ENCODE peak calls at places on chromosomes 12 and 14, in eight cellular contexts. B, O, V, N, G, J, F and T are unnamed samples.

GRCh38 chr12:103929051-103929908 is 930 bp upstream of the HSP90B1 start:
- DNase-seq in B (peak), O (peak), V (peak), N (peak), G (peak), J (peak), F (peak), T (peak)

GRCh38 chr12:69501154-69501895 is 31.1 kb downstream of the FRS2 start:
- DNase-seq in B (no peak), O (peak), V (peak), N (no peak), G (no peak), J (no peak), F (no peak), T (no peak)

GRCh38 chr12:79549531-79550271 is 141.1 kb downstream of the PAWR start:
- DNase-seq in B (no peak), O (peak), V (no peak), N (no peak), G (no peak), J (no peak), F (no peak), T (no peak)

GRCh38 chr12:127670294-127670693 is 596.7 kb upstream of the TMEM132C start:
- DNase-seq in B (no peak), O (no peak), V (no peak), N (no peak), G (no peak), J (no peak), F (no peak), T (no peak)

GRCh38 chr14:53630336-53630735 is 326.3 kb downstream of the BMP4 start:
- DNase-seq in B (no peak), O (no peak), V (no peak), N (no peak), G (no peak), J (no peak), F (no peak), T (no peak)

GRCh38 chr12:76915381-76916169 is 36.8 kb upstream of the CSRP2 start:
- DNase-seq in B (no peak), O (no peak), V (peak), N (no peak), G (no peak), J (no peak), F (no peak), T (no peak)

GRCh38 chr12:106954462-106955376 is 988 bp upstream of the TMEM263 start:
- DNase-seq in B (no peak), O (peak), V (no peak), N (peak), G (peak), J (peak), F (peak), T (peak)

GRCh38 chr12:49651855-49652254 is 28.5 kb downstream of the PRPF40B start:
- DNase-seq in B (no peak), O (no peak), V (no peak), N (no peak), G (no peak), J (no peak), F (no peak), T (no peak)

GRCh38 chr14:37610945-37611523 is 15.6 kb downstream of the TTC6 start:
- DNase-seq in B (no peak), O (no peak), V (no peak), N (no peak), G (no peak), J (no peak), F (no peak), T (peak)

GRCh38 chr14:93089501-93090269 is 26.0 kb downstream of the ITPK1 start:
- DNase-seq in B (no peak), O (no peak), V (no peak), N (no peak), G (no peak), J (no peak), F (no peak), T (no peak)

GRCh38 chr12:125696044-125696443 is 630.8 kb downstream of the AACS start:
- DNase-seq in B (no peak), O (no peak), V (no peak), N (no peak), G (no peak), J (no peak), F (no peak), T (peak)

GRCh38 chr12:48185181-48185919 is 1.9 kb downstream of the CCDC184 start:
- DNase-seq in B (no peak), O (no peak), V (no peak), N (peak), G (no peak), J (no peak), F (no peak), T (peak)

GRCh38 chr14:75783184-75783583 is 122.1 kb downstream of the TTLL5 start:
- DNase-seq in B (no peak), O (no peak), V (no peak), N (no peak), G (no peak), J (no peak), F (no peak), T (no peak)

GRCh38 chr14:50726372-50727107 is 58.4 kb upstream of the SAV1 start:
- DNase-seq in B (peak), O (peak), V (peak), N (no peak), G (no peak), J (no peak), F (no peak), T (no peak)

GRCh38 chr14:44438936-44439335 is 68.1 kb downstream of the FSCB start:
- DNase-seq in B (no peak), O (no peak), V (no peak), N (no peak), G (no peak), J (no peak), F (no peak), T (no peak)

GRCh38 chr12:116916122-116916521 is 5.4 kb downstream of the FBXW8 start:
- DNase-seq in B (no peak), O (peak), V (peak), N (no peak), G (no peak), J (no peak), F (no peak), T (no peak)

GRCh38 chr12:123232472-123232806 is 502 bp downstream of the MPHOSPH9 start:
- DNase-seq in B (no peak), O (no peak), V (peak), N (no peak), G (no peak), J (no peak), F (no peak), T (no peak)

GRCh38 chr12:92134638-92135274 is 10.9 kb downstream of the BTG1 start:
- DNase-seq in B (peak), O (peak), V (peak), N (no peak), G (no peak), J (no peak), F (no peak), T (no peak)

GRCh38 chr12:107064243-107064642 is 29.1 kb downstream of the CRY1 start:
- DNase-seq in B (no peak), O (no peak), V (no peak), N (no peak), G (no peak), J (no peak), F (no peak), T (no peak)

GRCh38 chr12:112439769-112440168 is 21.0 kb downstream of the PTPN11 start:
- DNase-seq in B (no peak), O (no peak), V (no peak), N (no peak), G (no peak), J (no peak), F (no peak), T (no peak)

GRCh38 chr12:115660211-115660805 is 617.2 kb downstream of the MED13L start:
- DNase-seq in B (peak), O (no peak), V (peak), N (no peak), G (no peak), J (peak), F (no peak), T (no peak)

GRCh38 chr12:76777765-76778216 is 13.9 kb downstream of the ZDHHC17 start:
- DNase-seq in B (no peak), O (no peak), V (no peak), N (no peak), G (no peak), J (no peak), F (no peak), T (peak)

GRCh38 chr12:32183646-32184045 is 77.0 kb downstream of the BICD1 start:
- DNase-seq in B (no peak), O (peak), V (peak), N (no peak), G (no peak), J (no peak), F (no peak), T (peak)

GRCh38 chr14:104143521-104144452 is 5.4 kb downstream of the KIF26A start:
- DNase-seq in B (no peak), O (no peak), V (no peak), N (peak), G (peak), J (no peak), F (no peak), T (no peak)

GRCh38 chr12:50315803-50316202 is 32.5 kb upstream of the LIMA1 start:
- DNase-seq in B (no peak), O (no peak), V (no peak), N (no peak), G (no peak), J (no peak), F (no peak), T (no peak)

GRCh38 chr14:80679273-80679672 is 262.3 kb downstream of the CEP128 start:
- DNase-seq in B (no peak), O (no peak), V (no peak), N (no peak), G (no peak), J (no peak), F (no peak), T (no peak)

GRCh38 chr12:124566181-124567034 is 1.0 kb downstream of the NCOR2 start:
- DNase-seq in B (peak), O (peak), V (peak), N (peak), G (peak), J (peak), F (peak), T (peak)

GRCh38 chr14:101933209-101933608 is 31.2 kb upstream of the DYNC1H1 start:
- DNase-seq in B (no peak), O (no peak), V (no peak), N (no peak), G (no peak), J (no peak), F (no peak), T (no peak)

GRCh38 chr14:105384605-105385321 is 13.6 kb upstream of the TEX22 start:
- DNase-seq in B (no peak), O (no peak), V (no peak), N (no peak), G (no peak), J (peak), F (no peak), T (no peak)
- TF ChIP-seq CTCF in B (no peak), O (no peak), V (no peak), N (no peak), G (no peak), J (no peak), F (no peak), T (no peak)

DNA sequence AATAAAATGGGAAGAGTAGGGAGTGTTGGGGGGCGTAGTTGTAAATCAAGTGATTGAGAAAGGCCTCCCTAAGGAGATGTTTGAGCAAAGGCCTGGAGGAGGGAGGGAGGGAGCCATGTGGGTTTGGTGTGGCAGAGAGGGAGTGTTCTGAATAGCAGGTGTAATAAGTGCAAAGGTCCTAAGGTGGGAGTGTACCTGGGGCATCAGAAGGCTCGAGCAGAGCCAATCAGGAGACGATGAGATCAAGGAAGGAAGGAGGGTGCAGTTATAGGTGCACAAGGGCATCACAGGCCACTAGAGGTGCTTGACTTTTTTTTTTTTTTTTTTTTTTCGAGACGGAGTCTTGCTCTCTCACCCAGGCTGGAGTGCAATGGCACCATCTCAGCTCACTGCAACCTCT is 77.9 kb upstream of the PLXNC1 start:
- DNase-seq in B (no peak), O (no peak), V (no peak), N (no peak), G (no peak), J (no peak), F (no peak), T (no peak)
- TF ChIP-seq CTCF in B (no peak), O (no peak), V (no peak), N (no peak), G (no peak), J (no peak), F (no peak), T (no peak)

GRCh38 chr12:29320295-29321090 is 60.5 kb downstream of the ERGIC2 start:
- DNase-seq in B (peak), O (peak), V (peak), N (no peak), G (no peak), J (no peak), F (no peak), T (no peak)

GRCh38 chr12:29316772-29317171 is 64.2 kb downstream of the ERGIC2 start:
- DNase-seq in B (no peak), O (peak), V (peak), N (peak), G (no peak), J (peak), F (peak), T (peak)

GRCh38 chr12:29322157-29322556 is 58.8 kb downstream of the ERGIC2 start:
- DNase-seq in B (no peak), O (no peak), V (no peak), N (no peak), G (no peak), J (no peak), F (no peak), T (no peak)

GRCh38 chr12:29314421-29314820 is 66.6 kb downstream of the ERGIC2 start:
- DNase-seq in B (no peak), O (no peak), V (no peak), N (no peak), G (no peak), J (peak), F (no peak), T (no peak)

DNA sequence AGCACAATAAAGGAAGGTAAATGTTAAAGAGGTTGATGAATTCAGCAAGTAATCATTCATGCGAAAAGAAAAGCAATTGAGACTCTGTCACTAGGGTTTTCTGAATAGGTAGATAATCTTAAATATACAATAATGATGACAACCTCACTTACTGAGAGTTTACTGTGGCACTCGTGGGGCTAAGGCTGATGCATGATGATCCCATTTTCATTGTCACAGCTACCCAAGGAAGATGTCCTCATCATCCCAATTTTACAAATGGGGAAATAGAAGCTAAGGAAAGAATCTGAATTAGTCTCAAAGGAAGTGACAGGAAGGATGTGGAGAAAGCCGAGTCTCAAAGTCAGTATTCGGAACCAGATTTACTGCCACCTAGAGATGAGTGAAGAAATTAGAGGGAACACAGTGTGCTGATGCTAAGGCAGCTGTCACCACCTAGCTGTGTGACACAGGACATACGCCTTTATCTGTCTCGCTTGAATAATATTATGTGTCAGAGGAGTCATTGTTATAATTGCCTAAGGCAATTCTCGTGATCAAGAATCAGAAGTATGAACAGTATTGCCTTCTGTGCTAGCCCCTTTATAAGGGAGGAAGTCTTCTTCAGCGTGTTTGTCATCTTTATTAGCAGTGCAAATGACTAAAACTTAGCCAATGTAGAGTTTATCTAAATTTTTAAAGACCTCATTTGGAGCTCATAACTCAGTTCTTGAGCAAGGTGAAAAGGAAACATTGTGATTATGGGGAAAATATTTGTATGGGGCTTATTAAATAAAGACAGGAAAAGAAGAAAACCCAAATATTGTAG is 63.2 kb downstream of the ERGIC2 start:
- DNase-seq in B (peak), O (peak), V (peak), N (peak), G (no peak), J (peak), F (no peak), T (peak)
- TF ChIP-seq CTCF in B (peak), O (peak), V (peak), N (peak), G (no peak), J (peak), F (peak), T (peak)

GRCh38 chr14:47536341-47536740 is 139.1 kb downstream of the MDGA2 start:
- DNase-seq in B (no peak), O (no peak), V (no peak), N (no peak), G (no peak), J (no peak), F (no peak), T (peak)

GRCh38 chr14:47541652-47542051 is 133.8 kb downstream of the MDGA2 start:
- DNase-seq in B (no peak), O (no peak), V (no peak), N (no peak), G (no peak), J (no peak), F (no peak), T (peak)

GRCh38 chr14:47539065-47539464 is 136.3 kb downstream of the MDGA2 start:
- DNase-seq in B (no peak), O (no peak), V (no peak), N (peak), G (no peak), J (no peak), F (no peak), T (peak)
- TF ChIP-seq CTCF in B (no peak), O (no peak), V (no peak), N (peak), G (no peak), J (peak), F (peak), T (peak)

GRCh38 chr14:55419663-55420062 is 8.0 kb upstream of the ATG14 start:
- DNase-seq in B (no peak), O (no peak), V (no peak), N (no peak), G (no peak), J (no peak), F (no peak), T (no peak)

GRCh38 chr14:55418411-55418810 is 6.8 kb upstream of the ATG14 start:
- DNase-seq in B (no peak), O (no peak), V (no peak), N (no peak), G (no peak), J (no peak), F (no peak), T (no peak)

GRCh38 chr14:55414551-55414950 is 2.9 kb upstream of the ATG14 start:
- DNase-seq in B (no peak), O (no peak), V (no peak), N (no peak), G (no peak), J (no peak), F (no peak), T (no peak)

GRCh38 chr14:55417955-55418354 is 6.3 kb upstream of the ATG14 start:
- DNase-seq in B (no peak), O (no peak), V (no peak), N (no peak), G (no peak), J (no peak), F (no peak), T (no peak)

DNA sequence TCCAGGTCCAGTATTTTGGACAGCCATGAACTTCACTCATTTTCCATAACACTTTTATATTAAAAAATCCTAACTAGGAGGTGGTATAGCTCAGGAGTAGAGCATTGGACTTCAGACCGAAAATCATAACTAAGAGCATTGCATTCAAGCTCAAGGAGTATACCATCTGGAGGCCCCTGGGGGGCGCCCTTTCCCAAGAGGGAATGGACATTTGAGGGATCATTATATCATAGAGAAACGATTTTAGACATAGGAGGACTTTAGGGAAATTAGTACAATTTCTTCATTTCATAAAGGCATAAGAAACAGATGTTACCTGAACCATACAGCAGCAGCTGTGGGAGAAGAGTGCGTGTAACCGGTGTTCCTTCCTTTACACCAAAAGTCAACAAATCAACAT is 5.2 kb upstream of the ATG14 start:
- DNase-seq in B (no peak), O (no peak), V (no peak), N (peak), G (no peak), J (no peak), F (no peak), T (peak)
- TF ChIP-seq CTCF in B (peak), O (peak), V (peak), N (peak), G (no peak), J (no peak), F (peak), T (peak)

GRCh38 chr14:63840981-63841380 is 11.8 kb upstream of the SYNE2 start:
- DNase-seq in B (no peak), O (no peak), V (no peak), N (peak), G (no peak), J (no peak), F (peak), T (peak)
- TF ChIP-seq CTCF in B (peak), O (no peak), V (peak), N (peak), G (no peak), J (peak), F (peak), T (peak)

DNA sequence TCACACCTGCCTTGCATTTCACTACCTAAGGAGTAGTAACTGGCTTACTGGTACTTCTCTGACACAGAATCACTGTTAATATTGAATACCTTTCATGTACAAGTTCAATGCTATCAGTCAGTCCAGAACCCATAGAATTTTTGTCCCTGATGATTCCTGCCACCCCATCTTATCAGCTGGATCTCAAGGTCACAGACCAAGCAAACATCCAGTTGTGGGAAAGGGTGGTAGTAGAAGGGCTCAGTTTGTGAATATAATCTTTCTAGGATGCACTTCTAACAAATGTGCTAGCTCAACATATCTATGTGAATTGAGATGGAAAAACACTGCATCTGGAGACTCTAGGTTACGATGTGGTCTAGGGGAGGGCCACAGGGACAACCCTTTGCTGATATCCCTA is 14.1 kb downstream of the PPP1CC start:
- DNase-seq in B (no peak), O (no peak), V (no peak), N (no peak), G (no peak), J (no peak), F (no peak), T (no peak)
- TF ChIP-seq CTCF in B (no peak), O (no peak), V (no peak), N (no peak), G (no peak), J (no peak), F (no peak), T (no peak)

GRCh38 chr12:30837595-30837994 is 82.8 kb upstream of the CAPRIN2 start:
- DNase-seq in B (no peak), O (no peak), V (no peak), N (peak), G (no peak), J (no peak), F (no peak), T (no peak)
- TF ChIP-seq CTCF in B (peak), O (no peak), V (peak), N (no peak), G (no peak), J (no peak), F (no peak), T (peak)